ENCODE peak calls at places on chromosomes 16 and 17, in seven cellular contexts. J, U, O, T, E, X and P are unnamed samples.

GRCh38 chr17:12250973-12251372 is 230.3 kb downstream of the MAP2K4 start:
- DNase-seq in O (no peak), T (no peak), U (no peak), J (no peak), E (no peak), X (no peak), P (no peak)

GRCh38 chr16:66510298-66510697 is 39.6 kb downstream of the TK2 start:
- DNase-seq in U (no peak), E (no peak), X (no peak), J (peak; percentile 27), O (no peak), T (no peak), P (no peak)

GRCh38 chr17:58995247-58995940 is 111.3 kb downstream of the TRIM37 start:
- DNase-seq in T (peak; percentile 67), U (no peak), J (no peak), X (no peak), E (no peak), O (no peak), P (no peak)

GRCh38 chr16:85171809-85172464 is 59.7 kb upstream of the CIBAR2 start:
- DNase-seq in X (no peak), T (no peak), E (no peak), U (no peak), J (no peak), O (no peak), P (no peak)

GRCh38 chr17:38454528-38454927 is 26.3 kb downstream of the ARHGAP23 start:
- DNase-seq in X (peak; percentile 43), T (peak; percentile 80), U (no peak), O (no peak), J (no peak), E (no peak), P (peak; percentile 79)

GRCh38 chr17:77425791-77426641 is 285.2 kb downstream of the SEC14L1 start:
- DNase-seq in J (peak; percentile 82), T (peak; percentile 87), O (no peak), E (no peak), U (peak; percentile 81), X (peak; percentile 59), P (peak; percentile 96)

GRCh38 chr16:9348912-9349311 is 257.5 kb downstream of the HAPSTR1 start:
- DNase-seq in E (no peak), T (no peak), X (no peak), O (no peak), U (no peak), J (no peak), P (no peak)

GRCh38 chr17:49997773-49998703 is 3.0 kb upstream of the DLX3 start:
- DNase-seq in U (peak; percentile 92), X (peak; percentile 88), O (peak; percentile 58), J (peak; percentile 94), E (peak; percentile 91), T (peak; percentile 77), P (peak; percentile 84)

GRCh38 chr17:31427684-31428083 is 36.2 kb downstream of the RAB11FIP4 start:
- DNase-seq in X (no peak), T (no peak), O (no peak), U (no peak), E (no peak), J (no peak), P (no peak)

GRCh38 chr17:71412803-71413202 is 708.0 kb upstream of the SOX9 start:
- DNase-seq in X (peak; percentile 8), U (no peak), E (no peak), T (peak; percentile 99), O (no peak), J (no peak), P (peak; percentile 94)

GRCh38 chr16:85448557-85449194 is 164.4 kb upstream of the GSE1 start:
- DNase-seq in U (no peak), T (no peak), X (no peak), E (no peak), J (no peak), O (no peak), P (no peak)

GRCh38 chr16:12878973-12879372 is 22.4 kb upstream of the SHISA9 start:
- DNase-seq in X (no peak), E (no peak), O (no peak), U (no peak), T (no peak), J (no peak), P (no peak)

GRCh38 chr16:73000907-73001521 is 46.9 kb downstream of the ZFHX3 start:
- DNase-seq in X (no peak), T (no peak), U (no peak), O (no peak), J (no peak), E (no peak), P (no peak)

GRCh38 chr17:21278304-21279197 is 6.0 kb upstream of the MAP2K3 start:
- DNase-seq in O (no peak), X (no peak), T (no peak), J (no peak), E (no peak), U (no peak), P (no peak)

GRCh38 chr16:58110590-58111330 is 18.4 kb downstream of the CFAP20 start:
- DNase-seq in J (no peak), O (no peak), T (peak; percentile 44), X (no peak), E (no peak), U (peak; percentile 94), P (peak; percentile 86)

GRCh38 chr17:63841350-63842172 is 924 bp downstream of the SMARCD2 start:
- DNase-seq in X (peak; percentile 71), U (peak; percentile 55), J (no peak), O (no peak), E (peak; percentile 31), T (peak; percentile 34), P (peak; percentile 71)

GRCh38 chr16:21568502-21569189 is 30.7 kb upstream of the METTL9 start:
- DNase-seq in E (no peak), J (no peak), T (peak; percentile 26), O (no peak), U (no peak), X (peak; percentile 64), P (no peak)

GRCh38 chr17:21163101-21163500 is 36.3 kb downstream of the DHRS7B start:
- DNase-seq in J (no peak), E (no peak), U (no peak), T (no peak), O (no peak), X (no peak), P (no peak)

GRCh38 chr17:58304735-58305486 is 23.7 kb downstream of the TSPOAP1 start:
- DNase-seq in T (no peak), U (no peak), O (no peak), J (no peak), X (no peak), E (no peak), P (no peak)

GRCh38 chr16:54798267-54798666 is 132.4 kb upstream of the IRX5 start:
- DNase-seq in O (no peak), T (no peak), J (no peak), U (no peak), X (no peak), E (no peak), P (no peak)
- H3K23ac ChIP-seq in O (no peak overlapping the region), T (no peak overlapping the region), J (no peak overlapping the region), U (no peak overlapping the region), X (no peak overlapping the region), E (no peak overlapping the region), P (no peak overlapping the region)

GRCh38 chr17:72594248-72594647 is 473.4 kb downstream of the SOX9 start:
- DNase-seq in O (no peak), E (no peak), J (peak; percentile 49), T (no peak), X (no peak), U (peak; percentile 39), P (no peak)
- H3K27me3 ChIP-seq in O (peaks cover 23% of the 10 kb centered on the region), E (peaks cover 6% of the 10 kb centered on the region), J (peaks cover 17% of the 10 kb centered on the region), T (no peaks in the 10 kb centered on the region), X (peaks cover 19% of the 10 kb centered on the region), U (peaks cover 18% of the 10 kb centered on the region), P (no peaks in the 10 kb centered on the region)

GRCh38 chr17:35519442-35519841 is 18.0 kb downstream of the SLFN12L start:
- DNase-seq in U (no peak), T (no peak), X (no peak), O (no peak), J (no peak), E (no peak), P (no peak)
- H3K23ac ChIP-seq in U (no peak overlapping the region), T (no peak overlapping the region), X (no peak overlapping the region), O (no peak overlapping the region), J (no peak overlapping the region), E (no peak overlapping the region), P (no peak overlapping the region)

GRCh38 chr16:2515180-2515803 is 1.5 kb downstream of the ATP6V0C start:
- DNase-seq in J (no peak), E (no peak), U (no peak), O (no peak), X (no peak), T (no peak), P (peak; percentile 38)
- H3K27me3 ChIP-seq in J (no peaks in the 10 kb centered on the region), E (no peaks in the 10 kb centered on the region), U (no peaks in the 10 kb centered on the region), O (no peaks in the 10 kb centered on the region), X (no peaks in the 10 kb centered on the region), T (no peaks in the 10 kb centered on the region), P (no peaks in the 10 kb centered on the region)

DNA sequence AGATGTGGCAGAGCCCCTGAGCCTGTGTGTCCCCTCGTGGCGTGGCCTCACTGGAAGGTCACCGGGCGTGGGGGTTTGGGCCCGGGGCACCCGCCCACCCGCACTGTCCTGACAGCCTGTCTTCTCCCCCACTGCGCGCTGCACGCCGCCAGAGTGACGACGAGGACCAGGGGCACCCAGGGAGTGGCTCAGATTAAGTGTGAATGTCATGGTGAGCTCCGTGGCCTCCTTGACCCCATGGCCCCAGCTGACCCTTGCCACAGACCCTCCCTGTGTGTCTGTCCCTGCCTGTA is 15.1 kb downstream of the PRSS27 start:
- DNase-seq in E (no peak), J (no peak), T (no peak), O (no peak), X (no peak), U (no peak), P (no peak)
- H3K23ac ChIP-seq in E (no peak overlapping the region), J (no peak overlapping the region), T (no peak overlapping the region), O (no peak overlapping the region), X (no peak overlapping the region), U (no peak overlapping the region), P (no peak overlapping the region)